ENCODE peak calls at places on chromosome 18, in four cellular contexts. X, E, L and G are unnamed samples.

GRCh38 chr18:24831091-24831490 is 370.7 kb downstream of the HRH4 start:
- DNase-seq in X (no peak), E (no peak), L (no peak), G (no peak)

GRCh38 chr18:63963610-63964256 is 6.1 kb upstream of the SERPINB8 start:
- DNase-seq in X (no peak), E (no peak), L (peak), G (no peak)

GRCh38 chr18:54261894-54262293 is 7.4 kb upstream of the POLI start:
- DNase-seq in X (no peak), E (no peak), L (no peak), G (no peak)

GRCh38 chr18:58013241-58014211 is 30.5 kb upstream of the NEDD4L start:
- DNase-seq in X (no peak), E (no peak), L (no peak), G (peak)

GRCh38 chr18:3458952-3459853 is 9.2 kb downstream of the TGIF1 start:
- DNase-seq in X (no peak), E (no peak), L (no peak), G (no peak)

GRCh38 chr18:58112174-58112573 is 68.1 kb downstream of the NEDD4L start:
- DNase-seq in X (no peak), E (no peak), L (no peak), G (no peak)

GRCh38 chr18:1846640-1847039 is 724.7 kb downstream of the METTL4 start:
- DNase-seq in X (no peak), E (no peak), L (no peak), G (peak)

GRCh38 chr18:10057808-10058791 is 144.3 kb downstream of the VAPA start:
- DNase-seq in X (no peak), E (no peak), L (no peak), G (no peak)

GRCh38 chr18:9851511-9851910 is 34.3 kb upstream of the TXNDC2 start:
- DNase-seq in X (no peak), E (no peak), L (no peak), G (no peak)